ENCODE peak calls at places on chromosomes 16 and 17, in six cellular contexts. One of them, this sample, is unnamed.

GRCh38 chr17:60139438-60140285 is 10.1 kb upstream of the CA4 start:
- DNase-seq in mammary epithelial cell: peak
- DNase-seq in CD8-positive, alpha-beta T cell: peak
- DNase-seq in ascending aorta: no peak
- DNase-seq in B cell: peak
- DNase-seq in ovary: peak
- DNase-seq in this sample: peak

GRCh38 chr16:2095315-2095853 is 40.3 kb downstream of the PKD1 start:
- DNase-seq in mammary epithelial cell: peak
- DNase-seq in CD8-positive, alpha-beta T cell: no peak
- DNase-seq in ascending aorta: no peak
- DNase-seq in B cell: no peak
- DNase-seq in ovary: no peak
- DNase-seq in this sample: no peak

GRCh38 chr16:4034963-4035362 is 81.3 kb downstream of the ADCY9 start:
- DNase-seq in mammary epithelial cell: no peak
- DNase-seq in CD8-positive, alpha-beta T cell: no peak
- DNase-seq in ascending aorta: no peak
- DNase-seq in B cell: no peak
- DNase-seq in ovary: no peak
- DNase-seq in this sample: no peak

GRCh38 chr17:57530508-57530907 is 214.6 kb downstream of the CCDC182 start:
- DNase-seq in mammary epithelial cell: no peak
- DNase-seq in CD8-positive, alpha-beta T cell: no peak
- DNase-seq in ascending aorta: no peak
- DNase-seq in B cell: no peak
- DNase-seq in ovary: no peak
- DNase-seq in this sample: no peak

GRCh38 chr16:58733248-58733670 is 857 bp downstream of the GOT2 start:
- DNase-seq in mammary epithelial cell: no peak
- DNase-seq in CD8-positive, alpha-beta T cell: no peak
- DNase-seq in ascending aorta: no peak
- DNase-seq in B cell: no peak
- DNase-seq in ovary: no peak
- DNase-seq in this sample: no peak

GRCh38 chr17:34902761-34903325 is 58.4 kb downstream of the CCT6B start:
- DNase-seq in mammary epithelial cell: no peak
- DNase-seq in CD8-positive, alpha-beta T cell: no peak
- DNase-seq in ascending aorta: no peak
- DNase-seq in B cell: no peak
- DNase-seq in ovary: no peak
- DNase-seq in this sample: no peak

GRCh38 chr16:49281843-49282642 is 405 bp upstream of the CBLN1 start:
- DNase-seq in mammary epithelial cell: peak
- DNase-seq in CD8-positive, alpha-beta T cell: no peak
- DNase-seq in ascending aorta: no peak
- DNase-seq in B cell: no peak
- DNase-seq in ovary: no peak
- DNase-seq in this sample: peak

GRCh38 chr16:13866073-13866472 is 53.9 kb upstream of the ERCC4 start:
- DNase-seq in mammary epithelial cell: peak
- DNase-seq in CD8-positive, alpha-beta T cell: peak
- DNase-seq in ascending aorta: no peak
- DNase-seq in B cell: no peak
- DNase-seq in ovary: peak
- DNase-seq in this sample: peak

GRCh38 chr16:83744521-83744981 is 63.2 kb upstream of the HSBP1 start:
- DNase-seq in mammary epithelial cell: peak
- DNase-seq in CD8-positive, alpha-beta T cell: no peak
- DNase-seq in ascending aorta: peak
- DNase-seq in B cell: peak
- DNase-seq in ovary: no peak
- DNase-seq in this sample: peak

DNA sequence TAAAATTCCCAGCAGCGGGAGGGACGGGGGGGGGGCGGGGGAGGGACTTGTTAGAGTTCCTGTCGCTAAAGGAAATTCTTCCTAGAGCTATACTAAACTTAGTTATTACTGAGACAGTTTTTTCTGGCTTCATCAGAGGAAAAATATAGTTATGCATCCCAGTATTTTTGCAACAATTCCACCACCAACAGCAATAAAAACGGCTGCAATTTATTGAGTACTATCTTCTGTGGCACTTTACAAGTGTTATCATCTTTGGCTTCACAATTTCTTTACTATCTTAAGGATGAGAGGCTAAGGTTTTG is 6.9 kb upstream of the DHRS7B start:
- DNase-seq in mammary epithelial cell: no peak
- DNase-seq in CD8-positive, alpha-beta T cell: no peak
- DNase-seq in ascending aorta: no peak
- DNase-seq in B cell: no peak
- DNase-seq in ovary: no peak
- DNase-seq in this sample: no peak
- TF ChIP-seq CTCF in mammary epithelial cell: no peak
- TF ChIP-seq CTCF in CD8-positive, alpha-beta T cell: peak
- TF ChIP-seq CTCF in ascending aorta: no peak
- TF ChIP-seq CTCF in B cell: peak
- TF ChIP-seq CTCF in ovary: no peak
- TF ChIP-seq CTCF in this sample: no peak

GRCh38 chr16:85917959-85918358 is 19.0 kb downstream of the IRF8 start:
- DNase-seq in mammary epithelial cell: no peak
- DNase-seq in CD8-positive, alpha-beta T cell: no peak
- DNase-seq in ascending aorta: no peak
- DNase-seq in B cell: no peak
- DNase-seq in ovary: no peak
- DNase-seq in this sample: no peak

GRCh38 chr16:85916141-85916890 is 17.4 kb downstream of the IRF8 start:
- DNase-seq in mammary epithelial cell: peak
- DNase-seq in CD8-positive, alpha-beta T cell: no peak
- DNase-seq in ascending aorta: no peak
- DNase-seq in B cell: no peak
- DNase-seq in ovary: no peak
- DNase-seq in this sample: no peak

GRCh38 chr16:85918436-85918835 is 19.5 kb downstream of the IRF8 start:
- DNase-seq in mammary epithelial cell: no peak
- DNase-seq in CD8-positive, alpha-beta T cell: no peak
- DNase-seq in ascending aorta: no peak
- DNase-seq in B cell: no peak
- DNase-seq in ovary: no peak
- DNase-seq in this sample: no peak

GRCh38 chr16:85915125-85915845 is 16.3 kb downstream of the IRF8 start:
- DNase-seq in mammary epithelial cell: no peak
- DNase-seq in CD8-positive, alpha-beta T cell: no peak
- DNase-seq in ascending aorta: no peak
- DNase-seq in B cell: no peak
- DNase-seq in ovary: no peak
- DNase-seq in this sample: no peak

DNA sequence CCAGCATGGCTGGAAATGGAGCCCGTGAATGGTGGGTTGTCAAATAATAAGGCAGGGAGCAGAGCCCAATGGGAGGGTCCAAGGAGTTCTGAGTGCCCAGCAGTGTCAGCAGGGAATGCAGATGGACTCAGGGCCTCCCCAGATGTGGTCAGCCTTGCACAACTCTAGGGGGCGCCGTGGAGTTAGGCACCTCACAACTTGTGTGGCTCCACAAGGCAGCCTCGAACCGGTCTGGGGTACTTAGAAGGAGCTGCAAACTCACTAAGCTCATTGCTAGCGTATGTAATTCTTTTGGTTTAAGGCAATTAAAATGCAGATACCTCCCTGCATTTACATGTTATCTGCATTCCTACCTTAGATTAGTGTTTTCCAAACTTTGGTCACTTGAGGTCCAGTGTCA is 18.1 kb downstream of the IRF8 start:
- DNase-seq in mammary epithelial cell: no peak
- DNase-seq in CD8-positive, alpha-beta T cell: no peak
- DNase-seq in ascending aorta: no peak
- DNase-seq in B cell: no peak
- DNase-seq in ovary: no peak
- DNase-seq in this sample: no peak
- TF ChIP-seq CTCF in mammary epithelial cell: no peak
- TF ChIP-seq CTCF in CD8-positive, alpha-beta T cell: no peak
- TF ChIP-seq CTCF in ascending aorta: no peak
- TF ChIP-seq CTCF in B cell: peak
- TF ChIP-seq CTCF in ovary: no peak
- TF ChIP-seq CTCF in this sample: peak

DNA sequence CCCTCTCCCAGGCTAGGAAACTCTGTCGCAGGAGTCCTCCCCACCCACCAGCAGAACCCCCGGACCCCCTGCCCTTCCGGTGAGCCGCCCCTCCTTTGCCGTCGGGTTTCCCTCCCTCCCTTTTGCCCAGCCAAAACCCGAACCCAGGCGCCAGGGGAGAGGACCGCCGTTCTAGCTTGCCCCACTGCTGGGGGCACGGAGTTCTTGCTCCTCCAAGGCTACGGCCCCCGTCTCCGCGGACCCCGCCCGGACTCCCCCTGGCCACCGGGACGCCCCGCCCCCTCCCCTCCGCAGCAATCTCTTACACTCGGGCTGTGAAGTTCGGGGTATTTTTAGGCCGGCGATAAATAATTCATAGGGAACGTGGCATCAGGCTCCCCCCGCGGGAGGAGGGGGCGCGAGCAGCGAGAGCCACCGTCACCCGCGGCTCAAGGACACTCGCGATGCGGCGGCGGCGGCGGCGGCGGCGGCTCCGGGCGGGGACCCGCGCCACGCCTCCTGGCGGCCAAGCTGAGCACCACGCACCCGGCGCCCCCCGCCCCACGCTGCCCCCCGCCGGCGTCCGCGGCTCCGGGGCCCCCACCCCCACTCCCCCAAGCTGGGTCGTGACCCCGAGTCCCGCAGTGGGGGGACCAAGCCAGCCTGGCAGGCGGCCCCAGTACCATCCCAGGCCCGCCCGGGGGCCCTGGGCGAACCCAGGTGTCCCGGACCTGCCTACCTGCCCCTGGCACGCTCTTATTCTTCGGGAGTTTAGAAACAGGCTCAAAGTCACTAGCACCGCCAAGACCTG is at the start of gene GRIN2C:
- DNase-seq in mammary epithelial cell: no peak
- DNase-seq in CD8-positive, alpha-beta T cell: no peak
- DNase-seq in ascending aorta: no peak
- DNase-seq in B cell: no peak
- DNase-seq in ovary: no peak
- DNase-seq in this sample: peak
- TF ChIP-seq CTCF in mammary epithelial cell: no peak
- TF ChIP-seq CTCF in CD8-positive, alpha-beta T cell: peak
- TF ChIP-seq CTCF in ascending aorta: peak
- TF ChIP-seq CTCF in B cell: peak
- TF ChIP-seq CTCF in ovary: no peak
- TF ChIP-seq CTCF in this sample: peak

DNA sequence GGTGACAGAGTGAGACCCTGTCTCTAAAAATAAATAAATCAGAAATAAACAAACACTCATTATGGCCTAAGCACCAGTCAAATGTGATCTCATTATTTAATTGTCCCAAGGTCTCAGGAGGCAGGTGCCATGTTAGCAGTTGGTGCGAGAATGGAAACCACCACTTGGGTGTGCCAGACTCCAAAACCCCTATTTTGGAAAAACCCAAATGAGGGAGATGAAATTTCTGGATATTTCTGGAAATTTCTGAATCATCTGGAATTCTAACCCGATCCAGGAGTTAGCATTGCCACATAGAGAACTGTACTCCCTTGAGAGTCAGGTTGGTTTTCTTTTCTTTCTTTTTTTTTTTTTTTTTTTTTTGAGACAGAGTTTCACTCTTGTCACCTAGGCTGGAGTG is 264.0 kb downstream of the XYLT1 start:
- DNase-seq in mammary epithelial cell: no peak
- DNase-seq in CD8-positive, alpha-beta T cell: no peak
- DNase-seq in ascending aorta: no peak
- DNase-seq in B cell: no peak
- DNase-seq in ovary: no peak
- DNase-seq in this sample: no peak
- TF ChIP-seq CTCF in mammary epithelial cell: no peak
- TF ChIP-seq CTCF in CD8-positive, alpha-beta T cell: no peak
- TF ChIP-seq CTCF in ascending aorta: peak
- TF ChIP-seq CTCF in B cell: no peak
- TF ChIP-seq CTCF in ovary: no peak
- TF ChIP-seq CTCF in this sample: no peak